ENCODE peak calls at places on chromosomes 4 and X, in ten cellular contexts. P, I, O, Y, S, K, F, E, W and Z are unnamed samples.

GRCh38 chrX:136195247-136195646 is 47.9 kb downstream of the FHL1 start:
- DNase-seq in I (no peak), P (no peak), W (no peak), O (no peak), S (no peak), F (no peak), E (no peak), Y (no peak), K (no peak), Z (no peak)

GRCh38 chrX:21798677-21799219 is 40.7 kb upstream of the MBTPS2 start:
- DNase-seq in F (peak; percentile 95), I (no peak), O (no peak), K (no peak), W (no peak), E (no peak), S (no peak), Y (no peak), P (no peak), Z (no peak)

GRCh38 chrX:14934423-14934822 is 61.2 kb downstream of the MOSPD2 start:
- DNase-seq in F (no peak), O (no peak), I (no peak), S (no peak), W (no peak), E (no peak), P (no peak), K (no peak), Y (no peak), Z (no peak)

GRCh38 chr4:7691061-7691460 is 248.6 kb downstream of the AFAP1 start:
- DNase-seq in I (no peak), P (peak; percentile 23), W (no peak), K (no peak), Y (no peak), F (no peak), O (no peak), E (no peak), S (no peak), Z (no peak)

GRCh38 chr4:120939693-120940092 is 17.2 kb upstream of the PRDM5 start:
- DNase-seq in P (no peak), F (peak; percentile 30), O (no peak), E (no peak), W (no peak), K (no peak), Y (no peak), I (no peak), S (no peak), Z (no peak)

GRCh38 chr4:152935138-152935537 is 985 bp upstream of the FHDC1 start:
- DNase-seq in I (no peak), O (no peak), K (no peak), Y (peak; percentile 37), E (peak; percentile 25), W (no peak), P (no peak), F (no peak), S (no peak), Z (no peak)

GRCh38 chr4:48958582-48958981 is 27.5 kb upstream of the CWH43 start:
- DNase-seq in I (no peak), E (no peak), O (no peak), Y (no peak), F (no peak), K (no peak), W (no peak), P (no peak), S (no peak), Z (no peak)

GRCh38 chrX:115521717-115522116 is 39.3 kb upstream of the PLS3 start:
- DNase-seq in W (no peak), Y (no peak), P (no peak), K (no peak), I (no peak), O (no peak), F (no peak), S (no peak), E (no peak), Z (no peak)

GRCh38 chrX:119688856-119689455 is 4.0 kb downstream of the SEPTIN6 start:
- DNase-seq in Y (no peak), I (no peak), S (no peak), F (no peak), K (no peak), E (no peak), O (no peak), W (no peak), P (no peak), Z (no peak)

GRCh38 chrX:31228415-31228832 is 156.6 kb upstream of the FTHL17 start:
- DNase-seq in F (no peak), W (no peak), Y (no peak), O (peak; percentile 37), E (no peak), I (no peak), S (no peak), K (no peak), P (peak; percentile 27), Z (no peak)

GRCh38 chr4:147727476-147728028 is 4.3 kb upstream of the ARHGAP10 start:
- DNase-seq in P (no peak), E (no peak), W (no peak), S (no peak), F (no peak), O (peak; percentile 30), Y (no peak), I (no peak), K (no peak), Z (no peak)

GRCh38 chrX:23503835-23504539 is 163.3 kb upstream of the PRDX4 start:
- DNase-seq in I (no peak), P (peak; percentile 79), W (no peak), E (no peak), F (peak; percentile 91), Y (no peak), K (no peak), O (peak; percentile 60), S (no peak), Z (no peak)

GRCh38 chrX:80412042-80412441 is 8.2 kb upstream of the TENT5D start:
- DNase-seq in E (no peak), O (no peak), S (no peak), W (no peak), I (no peak), P (no peak), K (no peak), Y (no peak), F (no peak), Z (no peak)

GRCh38 chr4:163003979-163004378 is 162.7 kb downstream of the NAF1 start:
- DNase-seq in P (no peak), I (no peak), F (no peak), E (no peak), Y (no peak), W (no peak), S (no peak), O (no peak), K (no peak), Z (no peak)

GRCh38 chr4:73883306-73883705 is 14.1 kb downstream of the CXCL1 start:
- DNase-seq in F (peak; percentile 83), I (no peak), E (no peak), W (no peak), S (no peak), O (peak; percentile 23), P (no peak), K (no peak), Y (no peak), Z (no peak)

GRCh38 chr4:73817341-73817740 is 19.1 kb upstream of the CXCL6 start:
- DNase-seq in O (no peak), Y (no peak), W (no peak), F (no peak), S (no peak), K (no peak), I (no peak), P (no peak), E (no peak), Z (no peak)

GRCh38 chr4:80434238-80434637 is 98.7 kb downstream of the CFAP299 start:
- DNase-seq in I (no peak), P (no peak), W (no peak), O (peak; percentile 77), K (no peak), Y (no peak), E (no peak), F (peak; percentile 48), S (no peak), Z (no peak)

GRCh38 chr4:183959349-183959748 is 54.2 kb downstream of the STOX2 start:
- DNase-seq in I (no peak), P (no peak), E (no peak), F (no peak), Y (no peak), W (no peak), K (no peak), S (no peak), O (no peak), Z (no peak)

GRCh38 chr4:156252300-156253016 is 298.8 kb upstream of the CTSO start:
- DNase-seq in W (peak; percentile 29), P (no peak), S (no peak), E (no peak), O (peak; percentile 28), F (no peak), I (no peak), Y (no peak), K (no peak), Z (no peak)

GRCh38 chr4:155571184-155571944 is 95.3 kb upstream of the GUCY1A1 start:
- DNase-seq in E (no peak), P (no peak), O (no peak), I (no peak), Y (no peak), F (no peak), W (no peak), S (no peak), K (no peak), Z (no peak)

GRCh38 chr4:82891728-82892466 is 944 bp upstream of the SEC31A start:
- DNase-seq in W (no peak), O (peak; percentile 14), P (no peak), S (no peak), F (peak; percentile 10), K (no peak), E (no peak), I (no peak), Y (no peak), Z (no peak)

GRCh38 chr4:53019485-53020382 is 157.6 kb downstream of the RASL11B start:
- DNase-seq in O (peak; percentile 61), I (no peak), S (no peak), P (no peak), E (no peak), Y (no peak), K (no peak), F (peak; percentile 25), W (no peak), Z (no peak)